ENCODE peak calls at places on chromosomes 6 and 20, in four cellular contexts. A is GM12865, C is AG09309, T is GM23338. E is an unnamed sample.

GRCh38 chr6:168206186-168206585 is 113.4 kb downstream of the DACT2 start:
- DNase-seq in A (no peak), C (no peak), T (no peak), E (no peak)

GRCh38 chr6:56690519-56691200 is 48.0 kb upstream of the DST start:
- DNase-seq in A (no peak), C (no peak), T (no peak), E (peak; percentile 69)

GRCh38 chr20:364905-365794 is 15.4 kb upstream of the TRIB3 start:
- DNase-seq in A (no peak), C (no peak), T (peak; percentile 32), E (no peak)

GRCh38 chr6:56524891-56525703 is 117.6 kb downstream of the DST start:
- DNase-seq in A (no peak), C (peak; percentile 94), T (no peak), E (peak; percentile 88)

GRCh38 chr6:156933201-156934053 is 156.2 kb downstream of the ARID1B start:
- DNase-seq in A (no peak), C (no peak), T (peak; percentile 50), E (no peak)

GRCh38 chr20:1267161-1267560 is 1.1 kb downstream of the SNPH start:
- DNase-seq in A (no peak), C (no peak), T (peak; percentile 50), E (no peak)

GRCh38 chr20:5434116-5434515 is 117.4 kb upstream of the PROKR2 start:
- DNase-seq in A (no peak), C (no peak), T (no peak), E (no peak)

GRCh38 chr6:98833101-98834059 is 994 bp upstream of the POU3F2 start:
- DNase-seq in A (no peak), C (no peak), T (peak; percentile 71), E (peak; percentile 58)

GRCh38 chr6:68761985-68762384 is 126.9 kb downstream of the ADGRB3 start:
- DNase-seq in A (no peak), C (no peak), T (no peak), E (no peak)

GRCh38 chr6:122696079-122696478 is 83.4 kb upstream of the FABP7 start:
- DNase-seq in A (no peak), C (no peak), T (no peak), E (peak; percentile 95)

GRCh38 chr20:49986049-49986448 is 3.3 kb downstream of the SNAI1 start:
- DNase-seq in A (no peak), C (no peak), T (no peak), E (no peak)

GRCh38 chr6:1832358-1832757 is 222.6 kb downstream of the FOXC1 start:
- DNase-seq in A (no peak), C (no peak), T (no peak), E (no peak)

GRCh38 chr6:45759134-45759849 is 256.4 kb downstream of the CLIC5 start:
- DNase-seq in A (no peak), C (no peak), T (no peak), E (no peak)

GRCh38 chr20:61803416-61803902 is 262.2 kb downstream of the TAF4 start:
- DNase-seq in A (no peak), C (no peak), T (no peak), E (peak; percentile 7)

GRCh38 chr20:13166006-13166405 is 55.1 kb upstream of the ISM1 start:
- DNase-seq in A (no peak), C (no peak), T (no peak), E (no peak)

GRCh38 chr6:125066964-125067363 is 86.6 kb upstream of the TPD52L1 start:
- DNase-seq in A (no peak), C (no peak), T (no peak), E (peak; percentile 84)

GRCh38 chr20:63703976-63704748 is 3.6 kb downstream of the ARFRP1 start:
- DNase-seq in A (no peak), C (no peak), T (no peak), E (no peak)

DNA sequence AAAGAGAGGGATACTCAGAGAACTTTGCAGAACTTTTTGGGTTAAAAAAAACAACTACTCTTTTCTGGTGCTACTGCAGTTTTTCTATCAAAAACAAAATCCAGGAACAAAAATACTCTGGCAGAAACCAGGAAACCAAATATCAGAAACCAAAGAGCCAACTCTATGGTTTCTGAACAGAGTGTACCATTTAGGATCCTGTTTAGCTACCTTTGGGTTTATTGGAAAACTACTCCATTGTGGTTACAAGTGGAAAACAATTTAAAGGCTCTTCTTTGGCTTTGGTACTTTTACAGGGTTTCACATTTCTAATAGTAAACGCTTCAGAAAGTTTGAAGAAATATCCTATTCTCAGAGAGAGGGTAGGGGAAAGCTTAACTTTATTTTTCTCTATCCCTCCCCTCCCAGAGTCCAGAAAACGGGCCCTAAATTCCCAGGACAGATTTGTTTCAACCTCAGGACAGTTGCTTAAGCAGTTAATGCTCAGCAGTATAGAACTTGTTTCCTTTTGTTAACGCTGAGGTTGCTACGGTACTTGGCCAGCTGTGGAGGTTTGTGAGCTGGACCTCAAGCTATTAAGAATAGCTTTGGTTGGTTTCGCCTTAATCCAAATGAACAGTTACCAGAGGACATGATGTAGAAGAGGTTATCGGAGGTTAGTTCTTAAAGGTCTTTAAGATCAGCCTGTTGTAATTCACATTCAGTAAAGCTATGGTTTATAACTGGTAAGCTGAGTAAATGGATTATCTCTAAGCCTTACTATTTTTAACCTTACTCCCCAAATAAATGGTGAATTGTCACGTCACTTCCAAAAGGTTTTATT is 47.9 kb downstream of the FOXO3 start:
- DNase-seq in A (peak; percentile 61), C (no peak), T (no peak), E (peak; percentile 72)
- H3K4me3 ChIP-seq in A (no peak overlapping the region), C (no peak overlapping the region), T (no peak overlapping the region), E (no peak overlapping the region)

DNA sequence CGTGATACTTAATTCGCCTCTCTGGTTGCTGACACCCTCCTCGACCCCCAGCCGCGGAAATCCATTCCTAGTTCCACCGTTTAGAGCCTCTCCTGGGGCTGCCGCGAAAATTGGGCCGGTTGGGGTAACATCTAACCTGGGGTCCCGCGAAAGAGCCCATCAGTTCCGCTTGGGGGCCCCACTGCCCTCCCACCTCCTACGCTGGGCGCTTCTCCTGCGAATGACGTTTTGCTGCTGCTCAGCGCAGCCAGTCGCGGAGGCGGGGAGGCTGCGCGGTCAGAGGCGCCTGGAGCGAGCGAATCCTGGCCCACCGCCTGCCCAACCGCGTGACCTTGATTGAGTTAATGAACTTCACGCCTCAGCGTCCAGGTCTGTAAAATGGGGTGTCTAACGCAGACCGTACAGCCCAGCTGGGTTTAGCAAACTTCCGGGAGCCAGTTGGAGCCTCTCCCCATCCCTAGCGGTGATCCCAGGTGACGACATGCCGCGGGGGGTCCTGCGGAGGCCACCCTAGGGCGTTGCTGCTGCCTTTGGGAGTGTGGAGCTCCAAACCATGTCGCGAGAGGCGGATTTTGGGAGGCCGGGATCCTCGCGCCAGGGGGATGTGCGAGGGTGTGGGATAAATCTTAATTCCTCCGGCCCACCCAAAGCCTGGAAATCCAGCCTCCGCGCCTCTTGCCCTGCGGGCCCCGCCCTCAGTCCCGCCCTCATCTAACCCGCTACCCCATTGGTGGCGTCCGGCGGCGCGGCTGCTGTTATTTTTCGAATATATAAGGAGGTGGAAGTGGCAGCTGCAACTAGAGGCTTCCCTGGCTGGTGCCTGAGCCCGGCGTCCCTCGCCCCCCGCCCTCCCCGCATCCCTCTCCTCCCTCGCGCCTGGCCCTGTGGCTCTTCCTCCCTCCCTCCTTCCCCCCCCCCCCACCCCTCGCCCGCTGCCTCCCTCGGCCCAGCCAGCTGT is at the start of gene CDC25B:
- DNase-seq in A (peak; percentile 92), C (peak; percentile 59), T (peak; percentile 96), E (peak; percentile 95)
- TF ChIP-seq CTCF in A (peak; percentile 38), C (peak; percentile 45), T (peak; percentile 46), E (peak; percentile 47)

GRCh38 chr6:85132091-85132490 is 317.8 kb upstream of the NT5E start:
- DNase-seq in A (no peak), C (no peak), T (no peak), E (no peak)

GRCh38 chr6:85127179-85127498 is 322.7 kb upstream of the NT5E start:
- DNase-seq in A (no peak), C (no peak), T (no peak), E (no peak)

GRCh38 chr6:85129881-85130280 is 320.0 kb upstream of the NT5E start:
- DNase-seq in A (no peak), C (peak; percentile 77), T (no peak), E (no peak)

GRCh38 chr6:85127696-85128225 is 322.1 kb upstream of the NT5E start:
- DNase-seq in A (no peak), C (no peak), T (no peak), E (no peak)

DNA sequence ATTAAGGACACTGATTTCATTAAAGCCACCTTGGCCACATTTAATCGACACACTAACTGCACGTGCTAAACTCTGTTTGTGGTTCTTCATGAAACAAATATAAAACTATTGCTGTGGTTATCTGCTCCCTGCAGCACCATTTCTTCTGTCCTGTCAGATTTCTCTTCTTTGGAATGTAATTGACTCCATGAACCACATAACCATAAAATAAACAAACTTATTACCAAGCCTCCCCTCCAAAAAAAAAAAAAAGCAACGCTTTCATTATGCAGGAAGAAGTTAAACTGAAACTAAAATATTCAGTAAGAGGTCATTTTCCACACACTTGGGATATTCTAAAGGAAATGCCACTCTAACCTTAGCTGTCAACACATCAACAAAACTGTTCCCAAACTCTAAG is 319.1 kb upstream of the NT5E start:
- DNase-seq in A (no peak), C (no peak), T (no peak), E (peak; percentile 41)
- H3K4me3 ChIP-seq in A (no peak overlapping the region), C (no peak overlapping the region), T (no peak overlapping the region), E (no peak overlapping the region)

GRCh38 chr20:59936409-59936808 is 3.0 kb upstream of the SYCP2 start:
- DNase-seq in A (no peak), C (no peak), T (no peak), E (no peak)
- TF ChIP-seq CTCF in A (no peak), C (no peak), T (no peak), E (no peak)

GRCh38 chr6:17418281-17419188 is 25.1 kb downstream of the CAP2 start:
- DNase-seq in A (no peak), C (peak; percentile 20), T (no peak), E (no peak)
- H3K4me3 ChIP-seq in A (no peak overlapping the region), C (peak overlapping the region; percentile 19), T (no peak overlapping the region), E (no peak overlapping the region)

GRCh38 chr20:18380908-18381529 is 85.8 kb downstream of the DZANK1 start:
- DNase-seq in A (no peak), C (no peak), T (peak; percentile 57), E (no peak)
- TF ChIP-seq CTCF in A (no peak), C (no peak), T (peak; percentile 79), E (no peak)

E was measured in astrocyte of the spinal cord.